ENCODE peak calls at places on chromosome 1, in nine cellular contexts. Y is body of pancreas; G is skeletal muscle cell; D is NT2/D1; K is stimulated activated naive CD4-positive, alpha-beta T cell; N is effector memory CD8-positive, alpha-beta T cell; J is astrocyte of the spinal cord; W is ELF-1; R is CD8-positive, alpha-beta memory T cell. H is an unnamed sample.

GRCh38 chr1:38835230-38835827 is 24.2 kb downstream of the RRAGC start:
- DNase-seq in G (peak; percentile 56), D (peak; percentile 92), J (peak; percentile 85), K (peak; percentile 24), Y (peak; percentile 78), N (peak; percentile 61), W (peak; percentile 88), R (no peak), H (peak; percentile 78)

GRCh38 chr1:181541947-181542346 is 58.6 kb downstream of the CACNA1E start:
- DNase-seq in R (no peak), G (no peak), K (no peak), W (no peak), D (no peak), N (no peak), Y (peak; percentile 6), J (no peak), H (no peak)

GRCh38 chr1:156682166-156682890 is 5.1 kb upstream of the NES start:
- DNase-seq in D (no peak), R (no peak), N (no peak), G (no peak), K (no peak), W (peak; percentile 69), Y (no peak), J (no peak), H (no peak)

GRCh38 chr1:58883888-58884482 is 100.1 kb upstream of the JUN start:
- DNase-seq in R (no peak), D (no peak), K (no peak), N (no peak), W (no peak), J (no peak), G (no peak), Y (peak; percentile 62), H (no peak)

GRCh38 chr1:181101581-181102226 is 13.2 kb downstream of the IER5 start:
- DNase-seq in J (peak; percentile 82), W (peak; percentile 85), G (no peak), R (no peak), N (no peak), K (no peak), Y (no peak), D (peak; percentile 92), H (peak; percentile 50)

GRCh38 chr1:156797212-156797871 is 19.3 kb downstream of the SH2D2A start:
- DNase-seq in K (peak; percentile 53), W (peak; percentile 64), G (no peak), N (peak; percentile 58), Y (peak; percentile 51), R (peak; percentile 35), D (peak; percentile 68), J (peak; percentile 55), H (peak; percentile 72)

GRCh38 chr1:10509823-10510509 is 35.2 kb downstream of the PEX14 start:
- DNase-seq in D (no peak), R (no peak), Y (no peak), G (no peak), W (no peak), N (no peak), J (no peak), K (no peak), H (no peak)

GRCh38 chr1:111222308-111223125 is 5.0 kb upstream of the CHI3L2 start:
- DNase-seq in G (no peak), R (peak; percentile 72), D (peak; percentile 59), Y (peak; percentile 74), K (peak; percentile 53), W (peak; percentile 90), N (peak; percentile 75), J (peak; percentile 61), H (peak; percentile 91)

GRCh38 chr1:116826818-116827606 is 72.8 kb downstream of the CD2 start:
- DNase-seq in N (no peak), K (no peak), W (peak; percentile 63), R (no peak), D (no peak), G (no peak), Y (no peak), J (no peak), H (no peak)

GRCh38 chr1:239511865-239512264 is 125.5 kb downstream of the CHRM3 start:
- DNase-seq in R (no peak), D (no peak), K (no peak), Y (no peak), J (no peak), G (no peak), W (no peak), N (no peak), H (peak; percentile 19)

GRCh38 chr1:204104331-204105222 is 31.7 kb downstream of the SOX13 start:
- DNase-seq in D (no peak), G (no peak), K (no peak), N (no peak), R (no peak), Y (peak; percentile 29), J (no peak), W (no peak), H (no peak)

GRCh38 chr1:12518956-12519707 is 98.9 kb downstream of the DHRS3 start:
- DNase-seq in Y (peak; percentile 25), G (peak; percentile 51), R (no peak), W (peak; percentile 20), D (no peak), N (no peak), K (no peak), J (peak; percentile 78), H (no peak)

GRCh38 chr1:214739621-214740238 is 136.7 kb downstream of the CENPF start:
- DNase-seq in K (no peak), Y (no peak), W (no peak), R (no peak), D (no peak), N (no peak), G (no peak), J (no peak), H (no peak)

GRCh38 chr1:52919051-52919719 is 2.4 kb downstream of the ECHDC2 start:
- DNase-seq in J (no peak), N (no peak), W (no peak), R (no peak), K (no peak), Y (no peak), G (no peak), D (no peak), H (no peak)

GRCh38 chr1:162605225-162605927 is 26.9 kb upstream of the DDR2 start:
- DNase-seq in D (no peak), N (no peak), R (no peak), Y (no peak), G (peak; percentile 92), K (no peak), W (no peak), J (peak; percentile 95), H (no peak)

H was measured in iPS-NIHi11.